ENCODE peak calls at places on chromosomes 6 and 20, in five cellular contexts. E is heart right ventricle, J is astrocyte of the spinal cord, H is uterus, W is fibroblast of pulmonary artery. P is an unnamed sample.

GRCh38 chr6:141610741-141611140 is 522.0 kb upstream of the GJE1 start:
- DNase-seq in E (no peak), J (peak), H (no peak), W (peak), P (peak)

GRCh38 chr6:89501239-89501638 is 68.3 kb downstream of the ANKRD6 start:
- DNase-seq in E (no peak), J (no peak), H (no peak), W (no peak), P (no peak)

GRCh38 chr6:84653027-84653551 is 111.3 kb downstream of the TBX18 start:
- DNase-seq in E (no peak), J (no peak), H (no peak), W (no peak), P (no peak)

GRCh38 chr20:37345339-37346231 is at the start of gene SRC:
- DNase-seq in E (peak), J (peak), H (peak), W (peak), P (peak)

GRCh38 chr20:56815796-56816195 is 186.7 kb downstream of the TFAP2C start:
- DNase-seq in E (no peak), J (no peak), H (no peak), W (no peak), P (peak)

GRCh38 chr6:22042713-22043112 is 254.1 kb downstream of the PRL start:
- DNase-seq in E (peak), J (peak), H (peak), W (no peak), P (no peak)

GRCh38 chr20:2387580-2387979 is 6.9 kb downstream of the TGM6 start:
- DNase-seq in E (no peak), J (no peak), H (no peak), W (no peak), P (no peak)

GRCh38 chr6:107611060-107611824 is 121.3 kb downstream of the SOBP start:
- DNase-seq in E (no peak), J (no peak), H (no peak), W (peak), P (no peak)

GRCh38 chr20:59185809-59186208 is 22.2 kb downstream of the ZNF831 start:
- DNase-seq in E (no peak), J (no peak), H (no peak), W (no peak), P (no peak)

GRCh38 chr20:23631981-23632710 is 5.6 kb downstream of the CST3 start:
- DNase-seq in E (no peak), J (no peak), H (no peak), W (no peak), P (no peak)

GRCh38 chr6:66328181-66328580 is 621.2 kb upstream of the EYS start:
- DNase-seq in E (no peak), J (peak), H (no peak), W (no peak), P (no peak)

GRCh38 chr6:1686117-1687098 is 76.7 kb downstream of the FOXC1 start:
- DNase-seq in E (no peak), J (peak), H (no peak), W (peak), P (peak)

GRCh38 chr6:118383924-118384323 is 164.2 kb upstream of the PLN start:
- DNase-seq in E (no peak), J (no peak), H (no peak), W (no peak), P (no peak)

GRCh38 chr6:123519191-123519510 is 117.6 kb downstream of the TRDN start:
- DNase-seq in E (peak), J (no peak), H (peak), W (no peak), P (no peak)

GRCh38 chr6:109001554-109001953 is 93.1 kb downstream of the SESN1 start:
- DNase-seq in E (no peak), J (no peak), H (no peak), W (no peak), P (no peak)

GRCh38 chr20:58086763-58087566 is 141.5 kb downstream of the ANKRD60 start:
- DNase-seq in E (no peak), J (peak), H (peak), W (peak), P (peak)

GRCh38 chr20:33522256-33522820 is 32.4 kb downstream of the CBFA2T2 start:
- DNase-seq in E (no peak), J (no peak), H (no peak), W (peak), P (no peak)

GRCh38 chr20:3818155-3819151 is 1.9 kb upstream of the AP5S1 start:
- DNase-seq in E (no peak), J (peak), H (peak), W (peak), P (peak)

GRCh38 chr6:112145080-112145573 is 57.7 kb downstream of the FAM229B start:
- DNase-seq in E (no peak), J (no peak), H (peak), W (no peak), P (no peak)

GRCh38 chr20:21303872-21304586 is 898 bp downstream of the XRN2 start:
- DNase-seq in E (no peak), J (peak), H (no peak), W (peak), P (no peak)

GRCh38 chr6:43878823-43879495 is 108.9 kb downstream of the VEGFA start:
- DNase-seq in E (peak), J (no peak), H (peak), W (no peak), P (no peak)

GRCh38 chr6:70494833-70495232 is 71.9 kb upstream of the SDHAF4 start:
- DNase-seq in E (no peak), J (no peak), H (no peak), W (no peak), P (no peak)

GRCh38 chr6:156389296-156389695 is 387.9 kb upstream of the ARID1B start:
- DNase-seq in E (no peak), J (no peak), H (no peak), W (no peak), P (no peak)

GRCh38 chr6:150627601-150628012 is 27.9 kb downstream of the PLEKHG1 start:
- DNase-seq in E (no peak), J (peak), H (no peak), W (peak), P (no peak)

GRCh38 chr20:40339661-40340449 is 349.2 kb downstream of the MAFB start:
- DNase-seq in E (peak), J (no peak), H (no peak), W (no peak), P (peak)

GRCh38 chr20:10022615-10023014 is 12.2 kb upstream of the ANKEF1 start:
- DNase-seq in E (no peak), J (no peak), H (no peak), W (no peak), P (no peak)

GRCh38 chr6:23688650-23689049 is 437.4 kb upstream of the NRSN1 start:
- DNase-seq in E (no peak), J (no peak), H (no peak), W (no peak), P (no peak)

GRCh38 chr6:166997768-166998255 is 1.4 kb upstream of the CEP43 start:
- DNase-seq in E (peak), J (peak), H (peak), W (peak), P (peak)

GRCh38 chr20:9615766-9616454 is 101.5 kb downstream of the LAMP5 start:
- DNase-seq in E (no peak), J (no peak), H (no peak), W (no peak), P (no peak)

GRCh38 chr20:20612251-20612650 is 100.2 kb downstream of the RALGAPA2 start:
- DNase-seq in E (no peak), J (no peak), H (no peak), W (no peak), P (no peak)

GRCh38 chr6:75155586-75155985 is 50.3 kb downstream of the COL12A1 start:
- DNase-seq in E (no peak), J (no peak), H (no peak), W (no peak), P (no peak)

GRCh38 chr6:44431118-44431725 is 43.7 kb downstream of the CDC5L start:
- DNase-seq in E (no peak), J (peak), H (peak), W (peak), P (peak)

GRCh38 chr6:82691997-82692396 is 328.4 kb downstream of the TPBG start:
- DNase-seq in E (no peak), J (no peak), H (no peak), W (no peak), P (no peak)

GRCh38 chr6:124854338-124854922 is 107.8 kb upstream of the RNF217 start:
- DNase-seq in E (no peak), J (peak), H (no peak), W (peak), P (no peak)

GRCh38 chr6:157996918-157997702 is 15.4 kb downstream of the SYNJ2 start:
- DNase-seq in E (no peak), J (no peak), H (no peak), W (no peak), P (no peak)

DNA sequence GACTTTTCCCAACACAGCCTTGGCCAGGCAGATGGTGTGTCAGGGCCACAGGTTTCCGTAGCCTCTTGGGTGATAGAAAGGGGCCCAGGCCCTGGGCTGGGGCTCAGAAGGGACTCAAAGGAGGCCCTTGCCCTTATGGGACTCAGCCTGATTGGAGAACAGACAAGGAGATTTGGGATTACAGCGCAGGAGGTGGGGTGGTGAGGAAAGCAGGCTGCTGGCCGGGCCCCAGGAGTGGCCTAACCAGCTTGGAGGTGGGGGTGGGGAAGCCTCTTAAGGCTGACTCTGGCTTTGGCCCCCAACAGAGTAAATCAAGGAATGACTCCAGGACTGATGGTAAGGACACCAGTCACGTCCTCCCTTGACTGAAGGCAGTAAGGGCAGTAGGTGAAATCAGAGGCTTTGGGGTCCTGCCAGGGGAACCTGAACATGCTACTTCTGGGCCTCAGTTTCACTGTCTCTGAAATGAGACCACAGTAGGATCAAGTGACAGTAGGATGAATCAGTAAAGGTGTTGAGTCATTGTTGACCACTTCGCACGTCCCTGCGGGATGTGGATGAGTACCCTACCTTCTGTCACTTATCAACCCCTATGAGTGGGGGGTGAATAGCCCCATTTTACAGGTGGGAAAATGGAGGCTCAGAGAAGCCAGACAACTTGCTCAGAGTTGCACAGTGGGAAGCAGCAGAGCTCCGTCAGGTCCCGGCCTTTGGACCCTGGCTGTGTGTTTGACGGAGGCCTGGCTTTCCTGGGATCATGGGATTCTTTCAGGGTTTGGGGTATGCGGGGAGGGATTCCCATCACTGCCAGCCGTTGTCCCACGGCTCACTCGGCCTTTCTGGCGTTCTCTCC is 4.5 kb downstream of the SNAI1 start:
- DNase-seq in E (no peak), J (no peak), H (no peak), W (peak), P (no peak)
- H3K4me3 ChIP-seq in E (peak), J (peak), H (no peak), W (peak), P (no peak)

GRCh38 chr6:163579111-163579879 is 164.8 kb downstream of the QKI start:
- DNase-seq in E (peak), J (no peak), H (no peak), W (no peak), P (no peak)

GRCh38 chr6:163577404-163577803 is 162.9 kb downstream of the QKI start:
- DNase-seq in E (no peak), J (no peak), H (no peak), W (no peak), P (no peak)

GRCh38 chr6:163580311-163581030 is 166.0 kb downstream of the QKI start:
- DNase-seq in E (no peak), J (no peak), H (no peak), W (no peak), P (no peak)

GRCh38 chr6:163583558-163583957 is 169.0 kb downstream of the QKI start:
- DNase-seq in E (no peak), J (no peak), H (no peak), W (no peak), P (no peak)

DNA sequence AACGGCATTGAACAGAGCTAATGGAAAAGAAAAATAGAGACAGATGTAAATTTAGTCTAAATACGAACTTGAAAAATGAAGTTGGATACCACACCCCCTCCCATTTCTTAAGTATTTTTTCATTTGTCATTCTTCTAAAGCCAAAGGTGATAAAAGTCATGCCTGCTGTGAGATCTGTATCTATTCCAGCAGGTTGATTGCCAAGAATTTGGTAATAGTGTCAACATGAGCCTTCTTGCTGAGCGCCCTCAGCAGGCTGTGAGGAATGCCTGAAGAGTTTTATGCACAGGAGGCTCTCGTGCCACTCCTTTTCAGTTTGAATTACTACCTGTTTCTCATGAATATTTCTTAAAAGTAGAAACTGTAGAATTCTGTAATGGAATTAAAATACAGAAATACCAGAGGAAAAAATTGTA is 165.4 kb downstream of the QKI start:
- DNase-seq in E (no peak), J (peak), H (no peak), W (no peak), P (peak)
- TF ChIP-seq CTCF in E (no peak), J (peak), H (no peak), W (no peak), P (peak)

GRCh38 chr6:142884214-142885035 is 60.6 kb downstream of the HIVEP2 start:
- DNase-seq in E (no peak), J (no peak), H (no peak), W (peak), P (no peak)

GRCh38 chr6:142881771-142882170 is 63.2 kb downstream of the HIVEP2 start:
- DNase-seq in E (no peak), J (no peak), H (no peak), W (no peak), P (no peak)

GRCh38 chr6:142885182-142885867 is 59.7 kb downstream of the HIVEP2 start:
- DNase-seq in E (no peak), J (peak), H (peak), W (peak), P (peak)

GRCh38 chr6:142881290-142881689 is 63.7 kb downstream of the HIVEP2 start:
- DNase-seq in E (no peak), J (no peak), H (no peak), W (no peak), P (no peak)

GRCh38 chr6:142883011-142883410 is 62.0 kb downstream of the HIVEP2 start:
- DNase-seq in E (no peak), J (peak), H (no peak), W (peak), P (no peak)
- H3K4me3 ChIP-seq in E (no peak), J (no peak), H (no peak), W (no peak), P (no peak)

GRCh38 chr20:62578294-62578897 is 63.9 kb upstream of the SLCO4A1 start:
- DNase-seq in E (no peak), J (no peak), H (no peak), W (no peak), P (no peak)
- TF ChIP-seq CTCF in E (no peak), J (no peak), H (no peak), W (no peak), P (no peak)

DNA sequence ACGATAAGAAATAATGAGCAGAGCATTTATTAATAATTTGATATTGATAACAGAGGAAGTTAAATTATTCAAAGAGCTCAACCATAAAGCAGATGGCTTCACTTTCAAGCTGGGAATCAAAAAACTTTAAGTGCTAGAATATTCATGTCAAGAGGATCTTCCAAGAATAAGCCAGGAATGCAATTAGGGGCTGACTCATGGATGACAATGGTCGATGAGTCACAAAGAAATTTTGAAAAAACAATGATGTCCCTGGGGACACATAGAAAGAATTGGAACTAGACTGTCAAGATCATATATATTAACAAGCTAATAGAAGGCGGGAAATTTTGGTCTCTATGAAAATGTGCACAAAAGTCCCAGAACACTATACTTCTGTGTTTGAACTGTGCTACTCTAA is 304.1 kb downstream of the LAMA2 start:
- DNase-seq in E (no peak), J (peak), H (no peak), W (peak), P (peak)
- H3K4me3 ChIP-seq in E (no peak), J (no peak), H (no peak), W (no peak), P (no peak)

GRCh38 chr20:61126369-61127195 is 125.5 kb upstream of the CDH4 start:
- DNase-seq in E (no peak), J (no peak), H (no peak), W (no peak), P (no peak)

GRCh38 chr20:61127311-61128044 is 124.6 kb upstream of the CDH4 start:
- DNase-seq in E (no peak), J (peak), H (no peak), W (peak), P (peak)

GRCh38 chr20:61128701-61129655 is 123.1 kb upstream of the CDH4 start:
- DNase-seq in E (no peak), J (no peak), H (no peak), W (no peak), P (no peak)

GRCh38 chr20:61131944-61132343 is 120.1 kb upstream of the CDH4 start:
- DNase-seq in E (no peak), J (no peak), H (no peak), W (no peak), P (no peak)

GRCh38 chr20:61130156-61130555 is 121.9 kb upstream of the CDH4 start:
- DNase-seq in E (no peak), J (no peak), H (no peak), W (no peak), P (no peak)
- TF ChIP-seq CTCF in E (no peak), J (no peak), H (no peak), W (no peak), P (no peak)

GRCh38 chr20:43974665-43975064 is 60.0 kb downstream of the TOX2 start:
- DNase-seq in E (no peak), J (no peak), H (no peak), W (no peak), P (no peak)
- H3K4me3 ChIP-seq in E (no peak), J (no peak), H (no peak), W (no peak), P (no peak)

GRCh38 chr6:36523451-36523850 is 23.8 kb downstream of the STK38 start:
- DNase-seq in E (no peak), J (no peak), H (no peak), W (no peak), P (no peak)
- TF ChIP-seq CTCF in E (no peak), J (no peak), H (no peak), W (no peak), P (no peak)

GRCh38 chr20:840503-840857 is 7.0 kb downstream of the FAM110A start:
- DNase-seq in E (no peak), J (no peak), H (no peak), W (no peak), P (no peak)
- H3K4me3 ChIP-seq in E (no peak), J (no peak), H (no peak), W (no peak), P (peak)

P was measured in epithelial cell of esophagus.